ENCODE peak calls at places on chromosomes 6 and 20, in four cellular contexts. C, T, A and K are unnamed samples.

GRCh38 chr20:57047281-57048026 is 219.0 kb downstream of the BMP7 start:
- DNase-seq in A (no peak), T (no peak), C (no peak), K (peak)

GRCh38 chr6:157218371-157219198 is 104.7 kb downstream of the TMEM242 start:
- DNase-seq in A (no peak), C (no peak), T (no peak), K (no peak)

GRCh38 chr6:6699741-6700367 is 111.3 kb downstream of the LY86 start:
- DNase-seq in A (peak), C (peak), T (no peak), K (peak)

GRCh38 chr20:39611901-39612300 is 649.8 kb downstream of the DHX35 start:
- DNase-seq in C (no peak), A (no peak), T (no peak), K (no peak)

GRCh38 chr6:23228439-23229024 is 659.2 kb downstream of the HDGFL1 start:
- DNase-seq in T (no peak), C (no peak), A (no peak), K (no peak)

GRCh38 chr20:48788486-48789072 is 39.2 kb downstream of the PREX1 start:
- DNase-seq in T (no peak), A (no peak), C (no peak), K (no peak)

GRCh38 chr20:50144362-50144761 is 9.2 kb downstream of the PEDS1 start:
- DNase-seq in A (peak), C (no peak), T (no peak), K (no peak)

GRCh38 chr20:34209111-34209510 is 32.1 kb upstream of the ASIP start:
- DNase-seq in T (no peak), C (no peak), A (no peak), K (no peak)

GRCh38 chr6:5457036-5457435 is 195.7 kb downstream of the FARS2 start:
- DNase-seq in C (no peak), A (no peak), T (no peak), K (no peak)

GRCh38 chr6:129936329-129937165 is 75.4 kb upstream of the TMEM244 start:
- DNase-seq in C (no peak), T (peak), A (no peak), K (no peak)